ENCODE peak calls at places on chromosome 20, in ten cellular contexts. M is heart right ventricle; T is cardiac muscle cell; F is GM23338; O is PC-3; J is heart left ventricle; K is CD4-positive, CD25-positive, alpha-beta regulatory T cell; S is left ventricle myocardium inferior; D is transverse colon; G is brain microvascular endothelial cell. H is an unnamed sample. For H3K36me3, the result is how much of the 10 kb centered on the place peaks cover.

GRCh38 chr20:5150226-5151076 is 23.6 kb downstream of the CDS2 start:
- DNase-seq in G (peak), F (no peak), S (no peak), D (no peak), T (peak), M (no peak), O (peak), J (peak), K (no peak), H (no peak)

GRCh38 chr20:56091635-56092180 is 86.4 kb upstream of the CBLN4 start:
- DNase-seq in M (no peak), F (no peak), T (no peak), D (no peak), G (no peak), J (no peak), S (no peak), O (peak), K (no peak), H (peak)

GRCh38 chr20:5918856-5919633 is 31.3 kb downstream of the TRMT6 start:
- DNase-seq in S (no peak), K (peak), F (no peak), T (peak), J (no peak), M (no peak), D (no peak), G (peak), O (peak), H (peak)

GRCh38 chr20:2364014-2364413 is 16.7 kb upstream of the TGM6 start:
- DNase-seq in J (no peak), S (no peak), G (no peak), K (no peak), M (no peak), O (peak), T (peak), F (no peak), D (no peak), H (peak)

GRCh38 chr20:17595846-17596245 is 26.0 kb downstream of the DSTN start:
- DNase-seq in O (no peak), J (no peak), F (no peak), K (no peak), D (no peak), T (no peak), G (no peak), S (no peak), M (no peak), H (no peak)

GRCh38 chr20:329851-330232 is 4.5 kb downstream of the SOX12 start:
- DNase-seq in D (peak), J (no peak), S (no peak), F (peak), T (no peak), K (no peak), M (no peak), O (no peak), G (no peak), H (no peak)

GRCh38 chr20:50462093-50462685 is 48.0 kb upstream of the PTPN1 start:
- DNase-seq in S (no peak), J (no peak), K (no peak), F (no peak), T (peak), O (no peak), G (no peak), D (no peak), M (no peak), H (no peak)

GRCh38 chr20:57087705-57088104 is 178.7 kb downstream of the BMP7 start:
- DNase-seq in F (no peak), M (no peak), G (no peak), J (peak), K (no peak), T (no peak), S (no peak), O (no peak), D (no peak), H (no peak)

GRCh38 chr20:25848222-25848621 is 151.6 kb upstream of the ZNF337 start:
- DNase-seq in T (no peak), M (no peak), S (no peak), D (no peak), G (no peak), F (no peak), K (no peak), O (no peak), J (no peak), H (no peak)

DNA sequence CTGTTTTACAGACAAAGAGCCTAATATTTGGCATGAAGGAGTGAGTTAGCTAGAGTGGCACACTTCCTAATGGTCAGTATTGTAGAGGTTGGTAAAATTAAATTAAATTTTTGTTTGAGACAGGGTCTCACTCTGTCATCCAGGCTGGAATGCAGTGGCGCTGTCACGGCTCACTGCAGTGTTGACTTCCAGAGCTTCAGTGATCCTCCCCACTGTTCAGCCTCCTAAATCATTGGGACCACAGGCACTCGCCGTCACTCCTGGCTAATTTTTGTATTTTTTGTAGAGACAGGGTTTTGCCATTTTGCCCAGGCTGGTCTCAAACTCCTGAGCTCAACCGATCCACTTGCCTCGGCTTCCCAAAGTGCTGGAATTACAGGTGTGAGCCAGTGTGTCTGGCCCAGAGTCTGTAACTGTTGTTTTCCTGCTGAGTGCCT is 70.9 kb downstream of the SCAND1 start:
- DNase-seq in M (no peak), D (no peak), F (no peak), S (no peak), K (no peak), O (peak), G (peak), J (no peak), T (no peak), H (no peak)
- H3K4me3 ChIP-seq in M (no peak), D (no peak), F (no peak), S (no peak), K (no peak), O (peak), G (peak), J (no peak), T (no peak), H (no peak)

GRCh38 chr20:35700625-35701148 is 1.5 kb downstream of the ROMO1 start:
- DNase-seq in M (no peak), S (no peak), D (no peak), K (no peak), J (no peak), T (no peak), F (peak), O (peak), G (no peak), H (peak)
- H3K36me3 ChIP-seq in M (half or more), S (half or more), D (under half), K (under half), J (under half), T (under half), F (under half), O (under half), G (under half), H (under half)

DNA sequence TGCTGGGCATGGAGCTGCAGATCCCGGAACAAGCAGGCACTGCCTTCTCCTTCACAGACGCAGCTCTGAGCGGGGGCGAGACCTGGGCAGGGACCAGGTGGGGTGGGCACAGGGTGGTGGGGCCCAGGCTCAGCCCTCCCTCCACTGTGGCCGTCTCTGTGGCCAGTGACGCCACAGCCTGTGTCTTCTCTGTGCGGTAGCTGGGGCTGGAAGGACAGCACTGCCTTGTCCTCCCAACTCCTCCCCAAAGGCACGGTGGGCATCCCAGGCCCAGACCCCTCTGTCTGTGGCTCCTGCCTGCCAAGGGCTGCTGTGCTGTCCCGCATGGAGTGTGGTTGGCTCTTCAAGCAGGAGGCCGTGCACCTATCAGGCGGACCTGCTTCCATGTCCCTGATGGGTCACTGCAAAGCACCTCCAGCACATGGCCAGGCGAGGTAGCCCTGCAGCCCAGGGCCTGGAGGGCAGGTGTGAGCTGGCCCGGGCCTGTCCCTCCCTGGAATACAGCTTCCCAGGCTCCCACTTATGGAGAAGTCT is 14.8 kb upstream of the TNFRSF6B start:
- DNase-seq in T (no peak), K (no peak), D (no peak), O (no peak), J (no peak), F (no peak), S (no peak), M (no peak), G (no peak), H (no peak)
- H3K4me3 ChIP-seq in T (no peak), K (no peak), D (no peak), O (no peak), J (no peak), F (no peak), S (no peak), M (no peak), G (no peak), H (no peak)

DNA sequence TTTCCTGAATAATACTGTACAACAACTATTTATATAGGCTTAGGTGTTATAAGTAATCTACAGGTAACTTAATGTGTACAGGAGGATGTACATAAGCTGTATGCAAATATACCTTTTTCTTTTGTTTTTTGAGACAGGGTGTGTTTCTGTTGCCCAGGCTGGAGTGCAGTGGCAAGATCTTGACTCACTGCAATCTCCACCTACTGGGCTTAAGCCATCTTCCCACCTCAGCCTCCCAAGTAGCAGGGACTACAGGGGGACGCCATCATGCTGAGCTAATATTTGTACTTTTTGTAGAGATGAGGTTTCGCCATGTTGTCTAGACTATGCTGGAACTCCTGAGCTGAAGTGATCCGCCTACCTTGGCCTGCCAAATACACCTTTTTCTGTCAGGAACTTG is 191.7 kb upstream of the ZNF217 start:
- DNase-seq in G (no peak), M (no peak), K (no peak), S (no peak), O (peak), F (no peak), J (no peak), D (no peak), T (no peak), H (peak)
- H3K36me3 ChIP-seq in G (under half), M (under half), K (under half), S (under half), O (under half), F (under half), J (under half), D (under half), T (under half), H (under half)

GRCh38 chr20:19973920-19974620 is 43.1 kb upstream of the NAA20 start:
- DNase-seq in G (no peak), M (peak), O (peak), S (peak), J (peak), D (peak), F (no peak), T (peak), K (no peak), H (peak)
- H3K4me3 ChIP-seq in G (peak), M (peak), O (peak), S (peak), J (peak), D (peak), F (no peak), T (no peak), K (no peak), H (no peak)

GRCh38 chr20:45325367-45325766 is 17.3 kb upstream of the MATN4 start:
- DNase-seq in S (no peak), O (no peak), G (no peak), F (no peak), M (no peak), J (no peak), K (no peak), T (no peak), D (no peak), H (no peak)
- H3K36me3 ChIP-seq in S (under half), O (under half), G (half or more), F (under half), M (half or more), J (under half), K (under half), T (under half), D (under half), H (under half)

GRCh38 chr20:59403962-59404314 is 103.5 kb downstream of the EDN3 start:
- DNase-seq in S (no peak), D (no peak), G (no peak), M (no peak), T (no peak), F (no peak), O (no peak), J (no peak), K (no peak), H (no peak)
- H3K4me3 ChIP-seq in S (peak), D (peak), G (no peak), M (no peak), T (peak), F (peak), O (no peak), J (no peak), K (no peak), H (no peak)

GRCh38 chr20:37220255-37220654 is 40.9 kb upstream of the MROH8 start:
- DNase-seq in O (no peak), S (no peak), D (no peak), T (no peak), J (no peak), F (no peak), G (no peak), K (no peak), M (no peak), H (no peak)
- H3K36me3 ChIP-seq in O (half or more), S (half or more), D (under half), T (under half), J (under half), F (under half), G (under half), K (half or more), M (half or more), H (under half)

H was measured in bronchial epithelial cell.